ENCODE peak calls at places on chromosomes 7 and 10, in four cellular contexts. O is epithelial cell of esophagus, C is cardiac fibroblast, L is fibroblast of lung. B is an unnamed sample.

GRCh38 chr10:61902448-61903183 is 1.1 kb downstream of the ARID5B start:
- DNase-seq in L (peak), O (peak), C (peak), B (no peak)

GRCh38 chr10:119667562-119668328 is 16.6 kb downstream of the BAG3 start:
- DNase-seq in C (peak), L (peak), O (peak), B (peak)

GRCh38 chr10:86388119-86388704 is 21.6 kb upstream of the GRID1 start:
- DNase-seq in L (no peak), C (no peak), O (no peak), B (no peak)

GRCh38 chr7:139046143-139046542 is 10.3 kb upstream of the ZC3HAV1L start:
- DNase-seq in L (no peak), C (no peak), O (no peak), B (no peak)

GRCh38 chr10:114096864-114097263 is 53.2 kb downstream of the ADRB1 start:
- DNase-seq in L (no peak), O (no peak), C (no peak), B (no peak)

GRCh38 chr7:134375206-134375605 is 58.5 kb upstream of the SLC35B4 start:
- DNase-seq in O (peak), C (no peak), L (no peak), B (no peak)

GRCh38 chr7:114934074-114934473 is 12.2 kb downstream of the MDFIC start:
- DNase-seq in O (no peak), C (no peak), L (no peak), B (no peak)

GRCh38 chr10:28530751-28531150 is 2.2 kb upstream of the WAC start:
- DNase-seq in C (peak), L (peak), O (no peak), B (no peak)

GRCh38 chr7:140004672-140005071 is 58.1 kb downstream of the PARP12 start:
- DNase-seq in O (no peak), C (no peak), L (no peak), B (no peak)

GRCh38 chr7:78039791-78040776 is 241.5 kb downstream of the PHTF2 start:
- DNase-seq in L (no peak), C (peak), O (no peak), B (no peak)

GRCh38 chr7:47400741-47401206 is 181.1 kb downstream of the TNS3 start:
- DNase-seq in C (no peak), L (no peak), O (no peak), B (no peak)

GRCh38 chr7:114364151-114364550 is 50.5 kb upstream of the FOXP2 start:
- DNase-seq in C (no peak), L (no peak), O (no peak), B (no peak)

GRCh38 chr10:47318706-47319105 is 3.5 kb upstream of the GDF2 start:
- DNase-seq in C (no peak), O (no peak), L (no peak), B (no peak)

GRCh38 chr10:114638874-114639625 is 19.0 kb downstream of the ABLIM1 start:
- DNase-seq in L (peak), O (peak), C (peak), B (peak)

GRCh38 chr7:134778941-134779740 is at the start of gene CALD1:
- DNase-seq in C (peak), O (peak), L (peak), B (peak)

GRCh38 chr7:133458688-133459087 is 205.8 kb downstream of the EXOC4 start:
- DNase-seq in O (no peak), L (no peak), C (no peak), B (no peak)

GRCh38 chr7:5445991-5446594 is 22.5 kb upstream of the TNRC18 start:
- DNase-seq in O (no peak), L (no peak), C (no peak), B (no peak)

GRCh38 chr10:17352583-17352982 is 101.8 kb downstream of the ST8SIA6 start:
- DNase-seq in C (no peak), L (no peak), O (no peak), B (no peak)

GRCh38 chr10:17001961-17002749 is 127.5 kb downstream of the CUBN start:
- DNase-seq in C (peak), L (peak), O (no peak), B (no peak)

GRCh38 chr10:5284311-5285057 is 80.3 kb upstream of the UCN3 start:
- DNase-seq in O (peak), L (peak), C (peak), B (no peak)

DNA sequence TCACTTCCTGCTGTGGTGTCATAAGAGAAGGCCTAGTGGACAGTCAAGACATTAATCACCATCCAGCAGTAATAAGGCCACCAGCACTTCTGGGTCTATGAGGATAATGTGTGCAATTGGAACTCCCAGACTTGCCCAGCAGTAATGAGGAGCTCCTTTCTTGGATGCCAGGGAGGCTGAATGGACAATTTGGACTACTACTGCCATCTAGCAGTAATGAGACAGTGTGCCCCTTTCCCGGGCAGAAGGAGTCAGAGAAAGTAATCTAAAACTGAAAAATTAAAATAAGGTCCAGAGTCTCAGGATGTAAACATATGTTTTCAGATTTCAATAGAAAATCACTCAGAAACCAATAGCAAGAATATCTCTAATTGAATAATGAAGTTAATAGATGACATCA is 400.4 kb downstream of the CDC14C start:
- DNase-seq in L (peak), C (no peak), O (peak), B (no peak)
- TF ChIP-seq CTCF in L (no peak), C (no peak), O (peak), B (no peak)

DNA sequence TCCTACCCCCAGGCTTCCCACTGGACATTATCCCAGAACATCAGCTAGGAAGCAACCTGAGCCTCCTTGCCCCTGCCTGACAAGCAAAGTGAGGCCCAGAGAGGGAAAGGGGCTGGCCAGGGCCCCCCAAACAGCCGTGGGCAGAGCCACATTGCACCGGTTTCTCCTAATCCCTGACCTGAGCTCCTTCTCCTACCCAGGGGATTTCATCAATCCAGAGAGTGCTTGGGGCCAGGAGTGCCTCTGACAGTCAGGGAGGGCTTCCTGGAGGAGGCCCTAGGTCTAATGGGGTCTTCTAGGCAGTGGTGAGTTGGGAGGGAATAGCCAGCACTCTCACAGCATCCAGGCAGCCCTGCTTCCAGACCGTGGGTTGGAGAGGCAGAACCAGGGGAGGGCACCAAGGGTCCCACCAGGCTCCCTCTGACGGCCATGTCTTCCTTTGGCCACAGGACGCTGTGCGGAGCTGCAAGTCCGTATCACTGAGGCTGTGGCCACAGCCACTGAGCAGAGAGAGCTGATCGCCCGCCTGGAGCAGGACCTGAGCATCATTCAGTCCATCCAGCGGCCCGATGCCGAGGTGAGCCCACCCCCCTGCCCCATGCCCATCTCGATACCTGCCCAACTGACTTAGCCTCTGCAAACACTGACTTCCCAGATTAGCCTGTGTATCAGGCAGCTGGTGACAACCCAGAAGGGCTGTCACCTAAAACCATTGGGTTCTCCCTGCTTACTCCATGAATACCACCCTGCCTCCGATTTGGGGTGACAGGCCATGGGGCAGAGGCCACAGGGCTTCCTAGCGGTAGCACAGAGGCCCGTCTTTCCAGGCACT is 13.5 kb upstream of the SH2B2 start:
- DNase-seq in C (no peak), L (no peak), O (no peak), B (no peak)
- H3K4me3 ChIP-seq in C (no peak), L (no peak), O (no peak), B (no peak)

DNA sequence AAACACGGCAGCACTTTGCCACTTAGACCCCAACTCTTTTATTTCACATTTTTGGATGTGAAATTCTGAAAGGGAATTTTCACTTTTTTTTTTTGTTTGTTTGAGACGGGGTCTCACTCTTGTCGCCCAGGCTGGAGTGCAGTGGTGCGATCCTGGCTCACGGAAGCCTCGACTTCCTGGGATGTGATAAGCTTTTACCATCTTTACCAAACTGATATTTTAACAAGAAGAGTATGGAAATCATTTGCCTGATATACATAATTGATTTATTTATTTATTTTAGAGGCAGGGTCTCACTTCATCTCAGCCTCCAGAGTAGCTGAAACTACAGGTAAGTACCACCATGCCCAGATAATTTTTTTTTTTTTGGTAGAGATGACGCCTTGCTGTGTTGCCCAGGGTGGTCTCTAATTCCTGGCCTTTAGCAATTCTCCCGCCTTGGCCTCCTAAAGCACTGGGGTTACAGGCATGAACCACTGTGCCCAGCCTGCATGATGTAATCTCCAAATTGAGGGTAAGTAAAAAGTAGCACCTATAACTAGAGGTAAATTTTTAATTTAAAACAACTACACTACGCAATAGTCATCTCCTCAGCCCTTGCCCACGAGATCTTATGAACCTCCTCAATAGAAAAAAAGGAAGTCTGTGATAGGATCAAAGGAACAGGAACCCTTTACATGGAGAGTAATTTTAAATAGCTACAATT is 180.7 kb upstream of the KLF14 start:
- DNase-seq in L (no peak), O (no peak), C (no peak), B (no peak)
- TF ChIP-seq CTCF in L (no peak), O (no peak), C (no peak), B (no peak)

GRCh38 chr10:31929986-31930675 is 1.5 kb upstream of the ARHGAP12 start:
- DNase-seq in L (no peak), O (no peak), C (no peak), B (no peak)
- H3K4me3 ChIP-seq in L (peak), O (peak), C (peak), B (peak)

GRCh38 chr7:64180989-64181388 is 26.0 kb upstream of the ZNF735 start:
- DNase-seq in O (peak), L (no peak), C (peak), B (no peak)
- TF ChIP-seq CTCF in O (no peak), L (peak), C (no peak), B (peak)

GRCh38 chr10:35637456-35637855 is 4.6 kb downstream of the FZD8 start:
- DNase-seq in L (no peak), O (no peak), C (no peak), B (no peak)
- H3K4me3 ChIP-seq in L (no peak), O (no peak), C (no peak), B (no peak)

DNA sequence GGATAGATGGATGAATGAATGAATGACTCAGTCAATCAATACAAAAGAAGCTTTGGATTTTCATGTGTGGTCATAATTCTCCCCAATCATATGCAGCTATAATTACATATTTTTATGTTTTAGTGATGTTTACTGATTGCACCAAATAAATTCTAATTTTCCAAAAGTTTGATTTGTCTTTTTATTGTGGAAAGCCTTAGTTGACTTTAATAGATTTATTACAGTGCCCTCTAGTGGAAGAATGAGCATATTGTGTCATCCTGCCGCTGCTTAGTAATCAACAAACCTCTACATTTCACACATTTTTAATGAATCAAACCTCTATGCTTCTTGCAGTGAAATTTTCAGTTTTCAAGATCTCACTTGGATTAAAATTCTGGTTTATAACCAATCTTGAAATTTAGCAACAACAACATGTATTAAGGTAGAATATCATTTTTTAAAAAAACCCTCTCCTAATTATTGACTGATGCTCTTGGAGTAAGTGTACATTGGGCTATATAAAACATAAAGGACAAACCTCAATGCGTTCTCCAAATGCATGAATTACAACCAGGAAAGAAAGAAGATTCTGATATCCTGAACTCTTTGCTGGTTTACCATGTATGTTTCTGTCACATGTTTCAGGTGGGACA is 55.6 kb upstream of the PNLIP start:
- DNase-seq in L (peak), O (peak), C (peak), B (peak)
- TF ChIP-seq CTCF in L (peak), O (peak), C (peak), B (peak)

DNA sequence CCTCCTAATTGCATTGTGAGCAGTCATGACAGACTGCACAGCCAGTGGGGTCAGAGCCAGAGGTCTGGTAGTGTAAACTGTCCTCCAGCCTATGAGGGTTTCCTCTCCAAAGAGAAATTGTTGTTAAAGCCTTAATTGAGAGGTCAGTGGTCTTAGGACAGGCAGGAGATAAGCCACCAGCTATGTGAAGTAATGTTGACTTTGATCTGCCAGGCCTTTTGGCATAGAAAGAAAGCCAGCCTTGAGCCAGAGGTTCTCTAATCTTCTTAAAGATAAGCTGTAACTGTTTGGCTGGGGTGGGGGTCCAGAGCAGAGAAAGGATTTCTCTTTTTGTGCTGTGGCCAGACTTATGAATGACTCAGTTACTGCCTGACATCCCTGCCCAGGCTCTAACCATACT is 248.4 kb downstream of the WDR11 start:
- DNase-seq in L (peak), O (no peak), C (no peak), B (no peak)
- H3K4me3 ChIP-seq in L (no peak), O (no peak), C (no peak), B (no peak)

GRCh38 chr7:95843286-95843685 is 70.9 kb downstream of the DYNC1I1 start:
- DNase-seq in L (no peak), C (peak), O (peak), B (no peak)
- TF ChIP-seq CTCF in L (peak), C (peak), O (no peak), B (no peak)